ENCODE peak calls at places on chromosome 20, in nine cellular contexts. Z is mesendoderm; F is neural progenitor cell; V is left lung; J is prostate gland; E is effector memory CD4-positive, alpha-beta T cell; R is CD4-positive, alpha-beta memory T cell; O is A549; C is sigmoid colon. D is an unnamed sample.

GRCh38 chr20:25052255-25053206 is 5.4 kb downstream of the ACSS1 start:
- DNase-seq in Z (no peak), F (no peak), V (no peak), J (no peak), E (no peak), R (no peak), O (no peak), C (peak; percentile 72), D (peak; percentile 48)

GRCh38 chr20:24779166-24779565 is 169.9 kb upstream of the CST7 start:
- DNase-seq in Z (no peak), F (no peak), V (no peak), J (no peak), E (no peak), R (no peak), O (no peak), C (peak; percentile 27), D (no peak)

GRCh38 chr20:46430921-46431712 is 24.7 kb upstream of the ELMO2 start:
- DNase-seq in Z (no peak), F (peak; percentile 60), V (no peak), J (no peak), E (no peak), R (no peak), O (no peak), C (no peak), D (no peak)

GRCh38 chr20:3935295-3935955 is 46.2 kb downstream of the PANK2 start:
- DNase-seq in Z (no peak), F (no peak), V (no peak), J (peak; percentile 63), E (no peak), R (no peak), O (no peak), C (peak; percentile 83), D (no peak)

GRCh38 chr20:56504373-56505005 is 20.1 kb upstream of the FAM209A start:
- DNase-seq in Z (peak; percentile 16), F (peak; percentile 34), V (no peak), J (no peak), E (no peak), R (peak; percentile 4), O (no peak), C (no peak), D (no peak)

GRCh38 chr20:11847827-11848226 is 69.9 kb upstream of the BTBD3 start:
- DNase-seq in Z (no peak), F (no peak), V (no peak), J (no peak), E (no peak), R (no peak), O (no peak), C (no peak), D (no peak)

GRCh38 chr20:4951299-4951698 is 50.0 kb downstream of the SLC23A2 start:
- DNase-seq in Z (peak; percentile 25), F (no peak), V (no peak), J (no peak), E (no peak), R (no peak), O (peak; percentile 53), C (peak; percentile 71), D (peak; percentile 27)

GRCh38 chr20:45508068-45508886 is 7.1 kb downstream of the SPINT3 start:
- DNase-seq in Z (no peak), F (no peak), V (no peak), J (no peak), E (no peak), R (no peak), O (no peak), C (no peak), D (no peak)

GRCh38 chr20:6769953-6770831 is 2.7 kb downstream of the BMP2 start:
- DNase-seq in Z (peak; percentile 82), F (peak; percentile 64), V (peak; percentile 89), J (peak; percentile 10), E (no peak), R (no peak), O (no peak), C (peak; percentile 76), D (no peak)

GRCh38 chr20:6051505-6051904 is 2.4 kb downstream of the LRRN4 start:
- DNase-seq in Z (peak; percentile 77), F (no peak), V (no peak), J (no peak), E (no peak), R (no peak), O (no peak), C (no peak), D (no peak)

GRCh38 chr20:22502731-22503191 is 81.6 kb downstream of the FOXA2 start:
- DNase-seq in Z (peak; percentile 40), F (peak; percentile 18), V (no peak), J (no peak), E (no peak), R (no peak), O (no peak), C (no peak), D (no peak)

GRCh38 chr20:36154696-36155628 is at the start of gene EPB41L1:
- DNase-seq in Z (peak; percentile 42), F (peak; percentile 56), V (peak; percentile 77), J (peak; percentile 27), E (no peak), R (peak; percentile 15), O (no peak), C (peak; percentile 72), D (no peak)

GRCh38 chr20:10629946-10630345 is 43.9 kb downstream of the JAG1 start:
- DNase-seq in Z (no peak), F (peak; percentile 87), V (no peak), J (no peak), E (no peak), R (no peak), O (no peak), C (no peak), D (no peak)

GRCh38 chr20:37757550-37757949 is 63.7 kb downstream of the CTNNBL1 start:
- DNase-seq in Z (peak; percentile 23), F (no peak), V (peak; percentile 30), J (no peak), E (no peak), R (no peak), O (no peak), C (no peak), D (no peak)

DNA sequence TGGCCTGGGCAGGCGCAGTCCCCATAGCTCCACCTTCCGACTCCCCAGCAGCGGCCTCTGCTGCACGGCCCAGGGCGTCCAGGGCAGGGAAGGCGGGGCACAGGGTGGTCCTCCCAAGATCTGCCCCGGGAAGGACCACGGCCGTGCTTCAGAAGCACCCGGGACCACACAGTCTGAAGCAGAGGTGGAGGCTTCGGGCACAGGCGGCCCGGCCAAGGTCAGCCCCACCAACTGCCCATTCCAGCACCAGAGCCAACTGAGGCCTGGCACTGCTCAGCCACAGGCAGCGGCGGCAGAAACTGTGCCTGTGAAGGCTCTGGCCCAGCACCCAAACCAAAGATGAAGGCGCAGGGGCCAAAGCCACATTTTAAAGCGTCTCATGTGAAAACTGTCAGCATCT is 20.6 kb downstream of the KCNQ2 start:
- DNase-seq in Z (no peak), F (no peak), V (no peak), J (no peak), E (no peak), R (no peak), O (no peak), C (no peak), D (no peak)
- H3K27ac ChIP-seq in Z (no peak overlapping the region), F (no peak overlapping the region), V (no peak overlapping the region), J (no peak overlapping the region), E (no peak overlapping the region), R (no peak overlapping the region), O (no peak overlapping the region), C (no peak overlapping the region), D (no peak overlapping the region)

GRCh38 chr20:44335675-44336074 is 1.2 kb upstream of the R3HDML start:
- DNase-seq in Z (no peak), F (no peak), V (no peak), J (no peak), E (no peak), R (no peak), O (no peak), C (no peak), D (no peak)

GRCh38 chr20:44334709-44335108 is 2.1 kb upstream of the R3HDML start:
- DNase-seq in Z (no peak), F (no peak), V (no peak), J (no peak), E (no peak), R (no peak), O (no peak), C (no peak), D (no peak)

GRCh38 chr20:44336086-44336485 is 757 bp upstream of the R3HDML start:
- DNase-seq in Z (peak; percentile 71), F (peak; percentile 67), V (no peak), J (no peak), E (no peak), R (no peak), O (no peak), C (no peak), D (no peak)

GRCh38 chr20:44334306-44334705 is 2.5 kb upstream of the R3HDML start:
- DNase-seq in Z (no peak), F (no peak), V (no peak), J (no peak), E (no peak), R (no peak), O (no peak), C (no peak), D (no peak)

DNA sequence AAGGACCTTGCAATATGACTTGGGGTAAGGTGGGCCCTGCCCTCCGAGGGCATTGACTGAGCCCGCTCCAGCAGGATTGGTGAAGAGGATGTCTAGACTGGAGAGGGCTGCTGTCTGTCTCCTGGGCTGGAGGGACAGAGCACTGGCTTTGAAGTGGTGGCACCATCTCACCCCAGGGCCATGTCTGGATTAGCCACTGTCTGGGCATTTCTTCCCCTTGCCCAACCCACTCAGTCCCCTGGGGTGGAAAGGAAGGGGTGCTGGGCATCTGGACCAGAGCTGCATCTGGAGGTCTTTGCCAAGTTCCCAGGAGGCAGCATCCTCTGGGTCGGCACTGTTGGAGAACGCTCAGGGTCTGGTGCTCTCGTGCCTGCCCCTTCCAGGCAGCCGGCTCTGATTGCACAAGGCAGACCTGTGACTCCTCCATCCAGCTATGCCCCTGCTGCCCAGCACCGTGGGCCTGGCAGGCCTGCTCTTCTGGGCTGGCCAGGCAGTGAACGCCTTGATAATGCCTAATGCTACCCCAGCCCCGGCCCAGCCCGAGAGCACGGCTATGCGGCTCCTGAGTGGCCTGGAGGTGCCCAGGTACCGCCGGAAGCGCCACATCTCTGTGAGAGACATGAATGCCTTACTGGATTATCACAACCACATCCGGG is at the start of gene R3HDML:
- DNase-seq in Z (no peak), F (no peak), V (no peak), J (no peak), E (no peak), R (no peak), O (peak; percentile 32), C (no peak), D (no peak)
- H3K4me1 ChIP-seq in Z (no peaks in the 10 kb centered on the region), F (peaks cover 8% of the 10 kb centered on the region), V (no peaks in the 10 kb centered on the region), J (no peaks in the 10 kb centered on the region), E (no peaks in the 10 kb centered on the region), R (no peaks in the 10 kb centered on the region), O (peaks cover 18% of the 10 kb centered on the region), C (no peaks in the 10 kb centered on the region), D (no peaks in the 10 kb centered on the region)

GRCh38 chr20:58313366-58313765 is 3.9 kb downstream of the RAB22A start:
- DNase-seq in Z (no peak), F (no peak), V (no peak), J (no peak), E (no peak), R (no peak), O (no peak), C (no peak), D (no peak)
- H3K27ac ChIP-seq in Z (no peak overlapping the region), F (no peak overlapping the region), V (no peak overlapping the region), J (no peak overlapping the region), E (no peak overlapping the region), R (no peak overlapping the region), O (no peak overlapping the region), C (no peak overlapping the region), D (no peak overlapping the region)

DNA sequence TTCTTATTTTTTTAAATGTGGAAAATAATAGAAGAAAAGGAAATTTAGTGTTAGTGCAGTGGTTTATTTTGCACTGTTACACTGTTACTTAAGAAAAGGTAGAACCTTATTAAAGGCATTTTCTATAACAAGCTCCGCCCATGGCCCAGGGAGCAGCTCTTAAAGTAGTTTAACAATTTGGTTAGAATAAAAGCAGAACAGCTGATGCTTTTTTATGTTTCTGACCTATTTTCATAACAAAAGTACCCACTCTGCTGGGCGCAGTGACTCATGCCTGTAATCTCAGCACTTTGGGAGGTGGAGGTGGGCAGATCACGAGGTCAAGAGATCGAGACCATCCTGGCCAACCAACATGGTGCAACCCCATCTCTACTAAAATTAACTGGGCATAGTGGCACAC is 32.6 kb downstream of the DSTN start:
- DNase-seq in Z (no peak), F (no peak), V (no peak), J (no peak), E (no peak), R (no peak), O (no peak), C (no peak), D (no peak)
- H3K4me1 ChIP-seq in Z (peaks cover 2% of the 10 kb centered on the region), F (peaks cover 9% of the 10 kb centered on the region), V (peaks cover 40% of the 10 kb centered on the region), J (peaks cover 12% of the 10 kb centered on the region), E (no peaks in the 10 kb centered on the region), R (no peaks in the 10 kb centered on the region), O (peaks cover 69% of the 10 kb centered on the region), C (peaks cover 99% of the 10 kb centered on the region), D (peaks cover 58% of the 10 kb centered on the region)

D was measured in thoracic aorta.